ENCODE peak calls at places on chromosomes 2 and 18, in eight cellular contexts. One of them, this sample, is unnamed.

GRCh38 chr2:45821558-45822271 is 170.2 kb downstream of the PRKCE start:
- DNase-seq in Peyer's patch: no peak
- DNase-seq in AG04450: no peak
- DNase-seq in gastrocnemius medialis: peak
- DNase-seq in AG10803: peak
- DNase-seq in A549: peak
- DNase-seq in GM12864: no peak
- DNase-seq in mesothelial cell of epicardium: no peak
- DNase-seq in this sample: peak

GRCh38 chr2:186879312-186879711 is 30.3 kb upstream of the ZSWIM2 start:
- DNase-seq in Peyer's patch: no peak
- DNase-seq in AG04450: no peak
- DNase-seq in gastrocnemius medialis: no peak
- DNase-seq in AG10803: no peak
- DNase-seq in A549: no peak
- DNase-seq in GM12864: no peak
- DNase-seq in mesothelial cell of epicardium: no peak
- DNase-seq in this sample: no peak

GRCh38 chr2:222883420-222883819 is 22.6 kb downstream of the ACSL3 start:
- DNase-seq in Peyer's patch: no peak
- DNase-seq in AG04450: no peak
- DNase-seq in gastrocnemius medialis: no peak
- DNase-seq in AG10803: no peak
- DNase-seq in A549: no peak
- DNase-seq in GM12864: no peak
- DNase-seq in mesothelial cell of epicardium: no peak
- DNase-seq in this sample: no peak

GRCh38 chr18:13366131-13366530 is 147.6 kb downstream of the LDLRAD4 start:
- DNase-seq in Peyer's patch: no peak
- DNase-seq in AG04450: no peak
- DNase-seq in gastrocnemius medialis: no peak
- DNase-seq in AG10803: no peak
- DNase-seq in A549: no peak
- DNase-seq in GM12864: no peak
- DNase-seq in mesothelial cell of epicardium: no peak
- DNase-seq in this sample: no peak

GRCh38 chr2:219448099-219448775 is 13.6 kb downstream of the SPEG start:
- DNase-seq in Peyer's patch: no peak
- DNase-seq in AG04450: no peak
- DNase-seq in gastrocnemius medialis: no peak
- DNase-seq in AG10803: no peak
- DNase-seq in A549: no peak
- DNase-seq in GM12864: no peak
- DNase-seq in mesothelial cell of epicardium: no peak
- DNase-seq in this sample: no peak

GRCh38 chr2:12762976-12763375 is 46.2 kb downstream of the TRIB2 start:
- DNase-seq in Peyer's patch: no peak
- DNase-seq in AG04450: no peak
- DNase-seq in gastrocnemius medialis: no peak
- DNase-seq in AG10803: peak
- DNase-seq in A549: no peak
- DNase-seq in GM12864: no peak
- DNase-seq in mesothelial cell of epicardium: no peak
- DNase-seq in this sample: no peak

GRCh38 chr2:61179701-61180639 is 18.0 kb downstream of the C2orf74 start:
- DNase-seq in Peyer's patch: no peak
- DNase-seq in AG04450: no peak
- DNase-seq in gastrocnemius medialis: peak
- DNase-seq in AG10803: peak
- DNase-seq in A549: no peak
- DNase-seq in GM12864: no peak
- DNase-seq in mesothelial cell of epicardium: no peak
- DNase-seq in this sample: peak

GRCh38 chr18:45998244-45998643 is 31.1 kb upstream of the EPG5 start:
- DNase-seq in Peyer's patch: no peak
- DNase-seq in AG04450: no peak
- DNase-seq in gastrocnemius medialis: no peak
- DNase-seq in AG10803: no peak
- DNase-seq in A549: no peak
- DNase-seq in GM12864: no peak
- DNase-seq in mesothelial cell of epicardium: no peak
- DNase-seq in this sample: no peak

GRCh38 chr2:70523996-70524965 is 29.3 kb downstream of the TGFA start:
- DNase-seq in Peyer's patch: peak
- DNase-seq in AG04450: no peak
- DNase-seq in gastrocnemius medialis: no peak
- DNase-seq in AG10803: peak
- DNase-seq in A549: peak
- DNase-seq in GM12864: no peak
- DNase-seq in mesothelial cell of epicardium: no peak
- DNase-seq in this sample: peak

GRCh38 chr2:127293386-127293757 is 572 bp downstream of the ERCC3 start:
- DNase-seq in Peyer's patch: no peak
- DNase-seq in AG04450: no peak
- DNase-seq in gastrocnemius medialis: no peak
- DNase-seq in AG10803: no peak
- DNase-seq in A549: peak
- DNase-seq in GM12864: no peak
- DNase-seq in mesothelial cell of epicardium: no peak
- DNase-seq in this sample: peak

GRCh38 chr2:149849133-149849532 is 261.6 kb upstream of the MMADHC start:
- DNase-seq in Peyer's patch: no peak
- DNase-seq in AG04450: no peak
- DNase-seq in gastrocnemius medialis: no peak
- DNase-seq in AG10803: no peak
- DNase-seq in A549: no peak
- DNase-seq in GM12864: no peak
- DNase-seq in mesothelial cell of epicardium: no peak
- DNase-seq in this sample: no peak

GRCh38 chr2:75403991-75404428 is 156.7 kb downstream of the EVA1A start:
- DNase-seq in Peyer's patch: no peak
- DNase-seq in AG04450: peak
- DNase-seq in gastrocnemius medialis: no peak
- DNase-seq in AG10803: peak
- DNase-seq in A549: peak
- DNase-seq in GM12864: peak
- DNase-seq in mesothelial cell of epicardium: no peak
- DNase-seq in this sample: peak

GRCh38 chr18:52903858-52904257 is 563.9 kb downstream of the DCC start:
- DNase-seq in Peyer's patch: peak
- DNase-seq in AG04450: no peak
- DNase-seq in gastrocnemius medialis: no peak
- DNase-seq in AG10803: peak
- DNase-seq in A549: peak
- DNase-seq in GM12864: no peak
- DNase-seq in mesothelial cell of epicardium: no peak
- DNase-seq in this sample: peak

GRCh38 chr18:58234359-58234741 is 190.3 kb downstream of the NEDD4L start:
- DNase-seq in Peyer's patch: no peak
- DNase-seq in AG04450: no peak
- DNase-seq in gastrocnemius medialis: no peak
- DNase-seq in AG10803: no peak
- DNase-seq in A549: no peak
- DNase-seq in GM12864: no peak
- DNase-seq in mesothelial cell of epicardium: no peak
- DNase-seq in this sample: no peak

GRCh38 chr18:58232674-58233073 is 188.6 kb downstream of the NEDD4L start:
- DNase-seq in Peyer's patch: no peak
- DNase-seq in AG04450: no peak
- DNase-seq in gastrocnemius medialis: no peak
- DNase-seq in AG10803: no peak
- DNase-seq in A549: no peak
- DNase-seq in GM12864: no peak
- DNase-seq in mesothelial cell of epicardium: no peak
- DNase-seq in this sample: no peak

GRCh38 chr18:58229162-58229561 is 185.1 kb downstream of the NEDD4L start:
- DNase-seq in Peyer's patch: no peak
- DNase-seq in AG04450: no peak
- DNase-seq in gastrocnemius medialis: no peak
- DNase-seq in AG10803: no peak
- DNase-seq in A549: no peak
- DNase-seq in GM12864: no peak
- DNase-seq in mesothelial cell of epicardium: no peak
- DNase-seq in this sample: no peak

GRCh38 chr18:58230438-58231179 is 186.6 kb downstream of the NEDD4L start:
- DNase-seq in Peyer's patch: no peak
- DNase-seq in AG04450: no peak
- DNase-seq in gastrocnemius medialis: no peak
- DNase-seq in AG10803: peak
- DNase-seq in A549: no peak
- DNase-seq in GM12864: no peak
- DNase-seq in mesothelial cell of epicardium: no peak
- DNase-seq in this sample: no peak

GRCh38 chr18:58231930-58232329 is 187.9 kb downstream of the NEDD4L start:
- DNase-seq in Peyer's patch: no peak
- DNase-seq in AG04450: no peak
- DNase-seq in gastrocnemius medialis: no peak
- DNase-seq in AG10803: no peak
- DNase-seq in A549: peak
- DNase-seq in GM12864: no peak
- DNase-seq in mesothelial cell of epicardium: no peak
- DNase-seq in this sample: no peak
- TF ChIP-seq CTCF in Peyer's patch: peak
- TF ChIP-seq CTCF in AG04450: peak
- TF ChIP-seq CTCF in gastrocnemius medialis: peak
- TF ChIP-seq CTCF in AG10803: peak
- TF ChIP-seq CTCF in A549: peak
- TF ChIP-seq CTCF in GM12864: peak
- TF ChIP-seq CTCF in mesothelial cell of epicardium: no peak
- TF ChIP-seq CTCF in this sample: peak

DNA sequence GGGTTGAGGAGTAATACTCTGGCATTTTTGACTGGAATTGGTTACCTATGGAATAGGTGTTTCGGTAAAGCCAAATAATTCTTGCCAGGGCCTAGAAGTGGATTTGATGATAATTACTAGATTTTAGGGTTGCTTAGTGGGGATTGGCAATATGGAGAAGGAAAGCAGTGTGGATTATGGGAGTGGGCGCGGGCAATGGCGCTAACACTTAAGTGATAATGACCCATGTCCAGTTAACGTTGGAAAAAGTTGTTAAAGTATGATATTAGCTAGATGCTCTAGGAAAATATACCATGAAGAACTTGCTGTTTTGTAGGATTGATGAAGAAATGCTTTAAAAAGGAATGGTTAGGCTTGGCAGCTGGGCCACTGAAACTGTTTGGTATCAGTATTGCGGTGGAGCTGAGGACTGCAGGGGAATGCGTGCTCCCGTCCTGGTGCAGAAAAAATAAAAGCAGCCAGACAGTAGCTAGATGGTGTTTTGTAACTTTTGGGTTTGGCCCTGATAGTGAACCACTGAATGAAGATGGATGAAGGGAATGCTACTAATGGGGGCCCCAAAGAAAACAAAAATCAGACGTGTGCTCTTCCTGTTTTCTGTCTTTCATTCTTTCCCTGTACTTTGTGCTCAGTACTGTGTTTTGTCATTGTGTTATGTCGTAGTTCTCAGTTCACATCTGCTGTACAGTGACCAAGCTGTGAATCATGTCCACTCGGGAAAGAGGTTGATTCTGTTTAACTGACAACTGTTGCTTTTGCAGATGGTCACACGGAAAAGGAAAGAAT is 937 bp downstream of the INSIG2 start:
- DNase-seq in Peyer's patch: peak
- DNase-seq in AG04450: no peak
- DNase-seq in gastrocnemius medialis: no peak
- DNase-seq in AG10803: peak
- DNase-seq in A549: peak
- DNase-seq in GM12864: no peak
- DNase-seq in mesothelial cell of epicardium: no peak
- DNase-seq in this sample: peak
- TF ChIP-seq CTCF in Peyer's patch: peak
- TF ChIP-seq CTCF in AG04450: peak
- TF ChIP-seq CTCF in gastrocnemius medialis: no peak
- TF ChIP-seq CTCF in AG10803: peak
- TF ChIP-seq CTCF in A549: no peak
- TF ChIP-seq CTCF in GM12864: peak
- TF ChIP-seq CTCF in mesothelial cell of epicardium: no peak
- TF ChIP-seq CTCF in this sample: no peak

GRCh38 chr2:166516712-166517303 is 22.8 kb upstream of the SCN7A start:
- DNase-seq in Peyer's patch: no peak
- DNase-seq in AG04450: peak
- DNase-seq in gastrocnemius medialis: no peak
- DNase-seq in AG10803: no peak
- DNase-seq in A549: no peak
- DNase-seq in GM12864: no peak
- DNase-seq in mesothelial cell of epicardium: no peak
- DNase-seq in this sample: peak
- TF ChIP-seq CTCF in Peyer's patch: peak
- TF ChIP-seq CTCF in AG04450: peak
- TF ChIP-seq CTCF in gastrocnemius medialis: peak
- TF ChIP-seq CTCF in AG10803: peak
- TF ChIP-seq CTCF in A549: peak
- TF ChIP-seq CTCF in GM12864: peak
- TF ChIP-seq CTCF in mesothelial cell of epicardium: peak
- TF ChIP-seq CTCF in this sample: peak

GRCh38 chr2:109405833-109406232 is 207.9 kb downstream of the SEPTIN10 start:
- DNase-seq in Peyer's patch: no peak
- DNase-seq in AG04450: no peak
- DNase-seq in gastrocnemius medialis: no peak
- DNase-seq in AG10803: no peak
- DNase-seq in A549: no peak
- DNase-seq in GM12864: no peak
- DNase-seq in mesothelial cell of epicardium: no peak
- DNase-seq in this sample: no peak
- TF ChIP-seq CTCF in Peyer's patch: no peak
- TF ChIP-seq CTCF in AG04450: no peak
- TF ChIP-seq CTCF in gastrocnemius medialis: no peak
- TF ChIP-seq CTCF in AG10803: no peak
- TF ChIP-seq CTCF in A549: no peak
- TF ChIP-seq CTCF in GM12864: no peak
- TF ChIP-seq CTCF in mesothelial cell of epicardium: no peak
- TF ChIP-seq CTCF in this sample: no peak

GRCh38 chr2:116747103-116747502 is 1067.4 kb upstream of the DDX18 start:
- DNase-seq in Peyer's patch: no peak
- DNase-seq in AG04450: no peak
- DNase-seq in gastrocnemius medialis: no peak
- DNase-seq in AG10803: no peak
- DNase-seq in A549: no peak
- DNase-seq in GM12864: no peak
- DNase-seq in mesothelial cell of epicardium: no peak
- DNase-seq in this sample: no peak
- TF ChIP-seq CTCF in Peyer's patch: peak
- TF ChIP-seq CTCF in AG04450: no peak
- TF ChIP-seq CTCF in gastrocnemius medialis: no peak
- TF ChIP-seq CTCF in AG10803: no peak
- TF ChIP-seq CTCF in A549: no peak
- TF ChIP-seq CTCF in GM12864: no peak
- TF ChIP-seq CTCF in mesothelial cell of epicardium: no peak
- TF ChIP-seq CTCF in this sample: no peak